ENCODE peak calls at places on chromosome 1, in four cellular contexts. T is K562, P is SK-N-SH, Y is HepG2. F is an unnamed sample.

GRCh38 chr1:246383217-246383616 is 123.9 kb downstream of the SMYD3 start:
- DNase-seq in Y (no peak), T (no peak), P (no peak), F (no peak)

GRCh38 chr1:24925082-24925779 is 4.8 kb downstream of the RUNX3 start:
- DNase-seq in Y (no peak), P (no peak), T (no peak), F (peak)

GRCh38 chr1:229114781-229115417 is 156.0 kb upstream of the RAB4A start:
- DNase-seq in P (no peak), Y (peak), T (no peak), F (no peak)

GRCh38 chr1:205522692-205523091 is 18.2 kb downstream of the CDK18 start:
- DNase-seq in Y (no peak), P (no peak), T (no peak), F (no peak)

GRCh38 chr1:192010406-192010805 is 147.9 kb upstream of the RGS18 start:
- DNase-seq in T (no peak), Y (no peak), P (no peak), F (no peak)

GRCh38 chr1:59305188-59305587 is 8.3 kb downstream of the FGGY start:
- DNase-seq in Y (no peak), T (no peak), P (no peak), F (no peak)

GRCh38 chr1:193308438-193308837 is 122.0 kb upstream of the B3GALT2 start:
- DNase-seq in P (no peak), T (no peak), Y (no peak), F (no peak)

GRCh38 chr1:167935252-167936067 is 1.0 kb upstream of the DCAF6 start:
- DNase-seq in T (peak), P (peak), Y (peak), F (no peak)

GRCh38 chr1:9239622-9240401 is 5.2 kb downstream of the H6PD start:
- DNase-seq in Y (peak), P (no peak), T (peak), F (no peak)

GRCh38 chr1:113812661-113813135 is 422 bp upstream of the RSBN1 start:
- DNase-seq in P (peak), Y (no peak), T (peak), F (no peak)

GRCh38 chr1:235650341-235651169 is 971 bp upstream of the GNG4 start:
- DNase-seq in T (no peak), Y (peak), P (no peak), F (no peak)

GRCh38 chr1:201281573-201281972 is 1.7 kb upstream of the PKP1 start:
- DNase-seq in P (peak), T (no peak), Y (no peak), F (no peak)

GRCh38 chr1:43048601-43049011 is 89.9 kb upstream of the SLC2A1 start:
- DNase-seq in Y (no peak), T (no peak), P (no peak), F (no peak)

GRCh38 chr1:230127105-230128054 is 60.3 kb downstream of the GALNT2 start:
- DNase-seq in P (no peak), T (peak), Y (no peak), F (no peak)

GRCh38 chr1:209585197-209585596 is 1.7 kb downstream of the CAMK1G start:
- DNase-seq in T (no peak), P (no peak), Y (no peak), F (no peak)

GRCh38 chr1:15949453-15950245 is 26.3 kb downstream of the ZBTB17 start:
- DNase-seq in P (peak), Y (peak), T (peak), F (peak)

GRCh38 chr1:4172659-4173599 is 272.9 kb upstream of the C1orf174 start:
- DNase-seq in Y (peak), T (peak), P (peak), F (no peak)

GRCh38 chr1:173297798-173298391 is 90.8 kb upstream of the TNFSF4 start:
- DNase-seq in Y (no peak), T (no peak), P (no peak), F (peak)

GRCh38 chr1:22171951-22172715 is 29.2 kb upstream of the WNT4 start:
- DNase-seq in T (no peak), P (no peak), Y (no peak), F (no peak)

GRCh38 chr1:162987866-162988265 is 81.3 kb upstream of the RGS4 start:
- DNase-seq in Y (no peak), P (no peak), T (no peak), F (no peak)

GRCh38 chr1:57894315-57894714 is 470.5 kb upstream of the DAB1 start:
- DNase-seq in P (no peak), T (no peak), Y (no peak), F (no peak)

GRCh38 chr1:15966956-15967344 is 9.0 kb downstream of the ZBTB17 start:
- DNase-seq in T (no peak), Y (no peak), P (no peak), F (no peak)

GRCh38 chr1:31932491-31933316 is 5.5 kb downstream of the PTP4A2 start:
- DNase-seq in P (no peak), Y (peak), T (peak), F (no peak)

GRCh38 chr1:89836997-89837909 is 16.4 kb downstream of the LRRC8D start:
- DNase-seq in P (no peak), Y (peak), T (no peak), F (no peak)

GRCh38 chr1:205744403-205744802 is 5.6 kb downstream of the NUCKS1 start:
- DNase-seq in P (no peak), T (no peak), Y (no peak), F (no peak)

GRCh38 chr1:30778156-30778978 is 20.8 kb upstream of the LAPTM5 start:
- DNase-seq in T (peak), Y (no peak), P (peak), F (no peak)

GRCh38 chr1:998051-998821 is 1.7 kb downstream of the HES4 start:
- DNase-seq in Y (no peak), T (peak), P (peak), F (no peak)

GRCh38 chr1:41862411-41863221 is 56.1 kb downstream of the HIVEP3 start:
- DNase-seq in P (no peak), Y (no peak), T (peak), F (no peak)

GRCh38 chr1:93964777-93965200 is 55.6 kb upstream of the GCLM start:
- DNase-seq in Y (peak), P (no peak), T (peak), F (peak)

GRCh38 chr1:198472997-198473396 is 67.5 kb downstream of the ATP6V1G3 start:
- DNase-seq in P (no peak), Y (no peak), T (no peak), F (no peak)

GRCh38 chr1:230708631-230709580 is 5.0 kb downstream of the AGT start:
- DNase-seq in T (peak), P (no peak), Y (peak), F (no peak)

GRCh38 chr1:186418503-186418902 is 42.4 kb downstream of the PDC start:
- DNase-seq in Y (no peak), P (no peak), T (no peak), F (no peak)

GRCh38 chr1:109079240-109079622 is 3.4 kb upstream of the TAF13 start:
- DNase-seq in P (no peak), Y (no peak), T (no peak), F (no peak)

GRCh38 chr1:47765742-47766485 is 231.3 kb downstream of the TRABD2B start:
- DNase-seq in Y (no peak), T (no peak), P (no peak), F (no peak)

GRCh38 chr1:116988908-116989307 is 12.7 kb upstream of the CD101 start:
- DNase-seq in T (no peak), Y (no peak), P (no peak), F (no peak)

DNA sequence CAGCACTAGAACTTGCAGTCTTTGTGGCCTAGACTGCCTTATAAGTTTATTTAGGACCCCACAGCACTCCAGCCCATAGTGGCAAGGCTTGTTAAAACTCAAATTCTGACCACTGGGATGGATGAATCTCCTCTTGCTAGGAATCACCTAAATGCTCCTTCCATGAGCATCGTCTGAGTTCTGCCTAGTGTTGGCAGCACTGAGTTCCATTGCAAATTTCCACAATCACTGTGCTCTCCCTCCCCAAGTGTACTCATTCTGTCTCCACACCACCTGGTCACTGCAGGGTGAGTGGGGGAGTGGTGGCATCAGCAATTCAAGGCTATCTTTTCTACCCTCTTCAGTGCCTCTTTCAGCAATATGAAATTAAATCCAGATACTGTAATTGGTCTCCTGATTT is 46.7 kb upstream of the PTBP2 start:
- DNase-seq in P (no peak), T (no peak), Y (no peak), F (no peak)
- TF ChIP-seq TAF1 in P (no peak), T (no peak), Y (no peak), F (no peak)

GRCh38 chr1:39266269-39266668 is 61.8 kb downstream of the MACF1 start:
- DNase-seq in P (no peak), Y (no peak), T (peak), F (no peak)
- TF ChIP-seq ZBTB33 in P (no peak), Y (no peak), T (no peak), F (no peak)

GRCh38 chr1:215018555-215018954 is 64.0 kb upstream of the KCNK2 start:
- DNase-seq in Y (no peak), P (no peak), T (no peak), F (no peak)

GRCh38 chr1:215022204-215022603 is 60.3 kb upstream of the KCNK2 start:
- DNase-seq in Y (no peak), T (no peak), P (no peak), F (no peak)

GRCh38 chr1:215023151-215023832 is 59.2 kb upstream of the KCNK2 start:
- DNase-seq in Y (no peak), P (no peak), T (no peak), F (no peak)

DNA sequence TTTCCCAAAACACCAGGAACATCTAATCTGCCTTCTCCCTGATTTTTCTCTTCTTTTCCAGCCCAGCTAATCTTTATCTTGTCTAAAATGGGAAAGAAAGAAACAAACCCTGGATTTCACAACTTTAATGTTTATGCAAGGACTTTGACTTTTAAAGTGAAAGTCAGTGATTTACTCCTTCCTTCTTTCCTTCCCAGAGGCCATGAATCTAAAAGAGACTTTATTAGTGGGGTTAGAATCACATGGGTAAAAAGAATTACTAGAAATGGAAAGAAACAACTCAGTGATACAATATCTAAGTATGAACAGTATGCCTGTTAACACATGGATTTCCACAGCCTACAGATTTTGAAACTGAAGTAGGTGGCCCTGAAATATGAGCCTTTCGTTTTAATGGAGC is 59.8 kb upstream of the KCNK2 start:
- DNase-seq in T (no peak), Y (no peak), P (no peak), F (no peak)
- TF ChIP-seq TAF1 in T (no peak), Y (no peak), P (no peak), F (no peak)

GRCh38 chr1:196494766-196495165 is 113.5 kb downstream of the KCNT2 start:
- DNase-seq in T (no peak), Y (no peak), P (no peak), F (no peak)

GRCh38 chr1:196497824-196498223 is 110.4 kb downstream of the KCNT2 start:
- DNase-seq in Y (no peak), P (no peak), T (no peak), F (no peak)

GRCh38 chr1:196493881-196494280 is 114.4 kb downstream of the KCNT2 start:
- DNase-seq in T (peak), Y (no peak), P (no peak), F (no peak)
- TF ChIP-seq ZBTB33 in T (no peak), Y (no peak), P (no peak), F (no peak)

DNA sequence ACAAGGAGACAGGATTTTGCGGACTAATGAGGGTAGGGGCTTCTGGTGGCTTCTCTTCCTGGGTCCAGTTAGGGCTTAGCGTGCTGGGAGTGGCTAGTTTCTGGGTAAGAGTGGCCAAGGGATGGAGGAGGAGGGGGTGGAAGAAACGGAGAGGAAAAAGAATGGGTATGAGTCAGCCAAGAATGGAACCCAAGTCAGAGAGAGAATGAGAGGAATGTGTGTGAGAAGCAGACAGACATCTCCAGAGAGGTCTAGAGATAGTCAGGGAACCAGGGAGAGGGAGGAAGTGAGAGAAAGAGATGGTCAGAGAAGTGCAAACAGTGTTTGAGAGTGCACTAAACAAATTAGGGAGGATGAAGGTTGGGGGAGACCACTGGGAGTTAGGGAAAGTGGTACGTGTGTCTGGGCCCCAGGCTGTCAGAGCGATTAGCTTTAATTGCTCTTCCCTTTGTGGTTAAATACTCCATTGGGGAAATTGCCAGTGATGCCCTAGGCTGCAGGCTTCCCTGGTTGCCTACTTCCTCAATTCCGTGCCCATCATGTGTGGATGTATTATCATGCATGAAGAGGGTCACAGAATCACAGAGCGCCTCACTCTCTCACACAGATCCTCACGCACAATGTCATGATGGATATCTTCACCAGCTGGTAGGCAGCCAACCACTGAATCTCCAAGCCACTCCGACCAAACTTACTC is 1.4 kb downstream of the PEA15 start:
- DNase-seq in Y (no peak), P (peak), T (peak), F (no peak)
- TF ChIP-seq TAF1 in Y (no peak), P (peak), T (no peak), F (no peak)

GRCh38 chr1:33257759-33258712 is 1.7 kb downstream of the ZNF362 start:
- DNase-seq in P (no peak), T (no peak), Y (peak), F (no peak)
- TF ChIP-seq ZBTB33 in P (no peak), T (no peak), Y (no peak), F (no peak)

DNA sequence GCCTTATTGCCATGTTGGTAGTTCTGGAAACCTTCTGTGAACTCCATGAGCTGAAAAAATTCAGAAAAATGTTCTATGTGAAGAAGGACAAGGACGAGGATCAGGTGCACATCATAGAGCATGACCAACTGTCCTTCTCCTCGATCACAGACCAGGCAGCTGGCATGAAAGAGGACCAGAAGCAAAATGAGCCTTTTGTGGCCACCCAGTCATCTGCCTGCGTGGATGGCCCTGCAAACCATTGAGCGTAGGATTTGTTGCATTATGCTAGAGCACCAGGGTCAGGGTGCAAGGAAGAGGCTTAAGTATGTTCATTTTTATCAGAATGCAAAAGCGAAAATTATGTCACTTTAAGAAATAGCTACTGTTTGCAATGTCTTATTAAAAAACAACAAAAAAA is 57.4 kb downstream of the KCNK1 start:
- DNase-seq in T (no peak), P (no peak), Y (no peak), F (no peak)
- TF ChIP-seq TAF1 in T (no peak), P (no peak), Y (no peak), F (no peak)

F was measured in GM12878.